ENCODE peak calls at places on chromosomes 6 and 20, in seven cellular contexts. P is tibial nerve; R is RWPE1; W is GM23248; E is caudate nucleus; I is CD4-positive, alpha-beta T cell; X is gastrocnemius medialis. S is an unnamed sample.

GRCh38 chr20:43096471-43096870 is 93.2 kb downstream of the PTPRT start:
- DNase-seq in P (no peak), R (no peak), W (no peak), E (peak), I (no peak), X (no peak), S (no peak)

GRCh38 chr6:56729719-56730118 is 87.0 kb upstream of the DST start:
- DNase-seq in P (no peak), R (no peak), W (peak), E (no peak), I (no peak), X (no peak), S (peak)

GRCh38 chr6:36547646-36548400 is 544 bp upstream of the STK38 start:
- DNase-seq in P (no peak), R (no peak), W (no peak), E (no peak), I (no peak), X (no peak), S (no peak)

GRCh38 chr6:38034269-38034914 is 214.9 kb downstream of the ZFAND3 start:
- DNase-seq in P (no peak), R (no peak), W (peak), E (no peak), I (no peak), X (no peak), S (peak)

GRCh38 chr6:144417686-144418085 is 132.6 kb downstream of the UTRN start:
- DNase-seq in P (no peak), R (no peak), W (peak), E (no peak), I (no peak), X (no peak), S (no peak)

GRCh38 chr20:4091332-4092135 is 76.2 kb upstream of the RNF24 start:
- DNase-seq in P (peak), R (peak), W (peak), E (no peak), I (no peak), X (no peak), S (peak)

GRCh38 chr6:106591111-106591825 is 38.0 kb downstream of the RTN4IP1 start:
- DNase-seq in P (no peak), R (no peak), W (peak), E (no peak), I (no peak), X (peak), S (peak)

GRCh38 chr6:150068173-150068785 is 642 bp downstream of the ULBP3 start:
- DNase-seq in P (no peak), R (no peak), W (peak), E (no peak), I (no peak), X (no peak), S (no peak)

GRCh38 chr6:167116109-167116837 is 6.6 kb upstream of the CCR6 start:
- DNase-seq in P (peak), R (no peak), W (peak), E (no peak), I (no peak), X (no peak), S (no peak)

GRCh38 chr6:162177733-162178132 is 549.8 kb downstream of the PRKN start:
- DNase-seq in P (no peak), R (no peak), W (peak), E (peak), I (no peak), X (no peak), S (peak)

GRCh38 chr6:98827295-98828159 is 6.8 kb upstream of the POU3F2 start:
- DNase-seq in P (no peak), R (no peak), W (peak), E (no peak), I (no peak), X (no peak), S (peak)

GRCh38 chr20:50172347-50173013 is 18.1 kb upstream of the CEBPB start:
- DNase-seq in P (peak), R (peak), W (peak), E (no peak), I (no peak), X (peak), S (peak)

GRCh38 chr6:74409447-74409846 is 713.4 kb downstream of the CD109 start:
- DNase-seq in P (peak), R (peak), W (peak), E (no peak), I (no peak), X (no peak), S (peak)

GRCh38 chr6:150639823-150640331 is 40.2 kb downstream of the PLEKHG1 start:
- DNase-seq in P (no peak), R (no peak), W (no peak), E (no peak), I (no peak), X (no peak), S (no peak)

GRCh38 chr6:7241709-7242645 is 71.0 kb downstream of the SSR1 start:
- DNase-seq in P (no peak), R (no peak), W (peak), E (no peak), I (no peak), X (no peak), S (peak)
- H3K27ac ChIP-seq in P (peak), R (peak), W (peak), E (no peak), I (no peak), X (peak), S (no peak)

GRCh38 chr6:158708239-158708638 is 58.4 kb downstream of the SYTL3 start:
- DNase-seq in P (no peak), R (no peak), W (no peak), E (no peak), I (no peak), X (no peak), S (peak)
- H3K27ac ChIP-seq in P (peak), R (peak), W (no peak), E (no peak), I (no peak), X (no peak), S (no peak)

GRCh38 chr20:63219447-63219821 is 3.5 kb upstream of the YTHDF1 start:
- DNase-seq in P (no peak), R (no peak), W (no peak), E (no peak), I (no peak), X (no peak), S (no peak)

GRCh38 chr20:63216041-63216848 is at the start of gene YTHDF1:
- DNase-seq in P (peak), R (peak), W (peak), E (peak), I (peak), X (peak), S (peak)

GRCh38 chr20:63216849-63217471 is 1.0 kb upstream of the YTHDF1 start:
- DNase-seq in P (no peak), R (no peak), W (no peak), E (no peak), I (no peak), X (no peak), S (no peak)

GRCh38 chr20:63218701-63219446 is 2.9 kb upstream of the YTHDF1 start:
- DNase-seq in P (no peak), R (no peak), W (no peak), E (no peak), I (no peak), X (no peak), S (no peak)

GRCh38 chr20:63217706-63218105 is 1.8 kb upstream of the YTHDF1 start:
- DNase-seq in P (no peak), R (no peak), W (no peak), E (no peak), I (no peak), X (no peak), S (no peak)
- H3K27ac ChIP-seq in P (no peak), R (peak), W (no peak), E (no peak), I (no peak), X (no peak), S (no peak)

GRCh38 chr6:130680118-130680517 is 147.1 kb upstream of the SMLR1 start:
- DNase-seq in P (no peak), R (peak), W (peak), E (no peak), I (no peak), X (no peak), S (peak)

GRCh38 chr6:130679684-130680083 is 147.5 kb upstream of the SMLR1 start:
- DNase-seq in P (no peak), R (no peak), W (peak), E (no peak), I (no peak), X (no peak), S (peak)

GRCh38 chr6:130683761-130684517 is 143.3 kb upstream of the SMLR1 start:
- DNase-seq in P (no peak), R (no peak), W (no peak), E (no peak), I (no peak), X (no peak), S (no peak)

GRCh38 chr6:130677766-130678165 is 149.4 kb upstream of the SMLR1 start:
- DNase-seq in P (no peak), R (no peak), W (no peak), E (no peak), I (no peak), X (no peak), S (no peak)

GRCh38 chr6:130681028-130681427 is 146.2 kb upstream of the SMLR1 start:
- DNase-seq in P (no peak), R (peak), W (peak), E (no peak), I (no peak), X (no peak), S (peak)
- H3K27ac ChIP-seq in P (no peak), R (no peak), W (peak), E (no peak), I (no peak), X (peak), S (peak)

GRCh38 chr6:163708459-163708858 is 293.9 kb downstream of the QKI start:
- DNase-seq in P (no peak), R (no peak), W (no peak), E (no peak), I (no peak), X (peak), S (no peak)

GRCh38 chr6:163707385-163708355 is 293.2 kb downstream of the QKI start:
- DNase-seq in P (no peak), R (no peak), W (no peak), E (no peak), I (no peak), X (no peak), S (peak)

GRCh38 chr6:163710552-163710951 is 296.0 kb downstream of the QKI start:
- DNase-seq in P (no peak), R (no peak), W (no peak), E (no peak), I (no peak), X (peak), S (no peak)

GRCh38 chr6:163709693-163710092 is 295.2 kb downstream of the QKI start:
- DNase-seq in P (no peak), R (no peak), W (no peak), E (no peak), I (no peak), X (no peak), S (no peak)

GRCh38 chr6:163709255-163709654 is 294.7 kb downstream of the QKI start:
- DNase-seq in P (no peak), R (no peak), W (no peak), E (no peak), I (no peak), X (no peak), S (no peak)
- H3K27ac ChIP-seq in P (no peak), R (no peak), W (no peak), E (no peak), I (no peak), X (peak), S (no peak)